ENCODE peak calls at places on chromosomes 1 and 21, in six cellular contexts. One of them, this sample, is unnamed.

GRCh38 chr1:6889875-6890480 is 104.7 kb downstream of the CAMTA1 start:
- DNase-seq in prostate gland: peak; percentile 35
- DNase-seq in psoas muscle: no peak
- DNase-seq in left lung: no peak
- DNase-seq in naive thymus-derived CD4-positive, alpha-beta T cell: peak; percentile 22
- DNase-seq in PC-3: peak; percentile 69
- DNase-seq in this sample: no peak

GRCh38 chr1:47324682-47325081 is 8.9 kb upstream of the CMPK1 start:
- DNase-seq in prostate gland: no peak
- DNase-seq in psoas muscle: no peak
- DNase-seq in left lung: no peak
- DNase-seq in naive thymus-derived CD4-positive, alpha-beta T cell: no peak
- DNase-seq in PC-3: no peak
- DNase-seq in this sample: no peak

GRCh38 chr21:39037807-39038405 is 145.3 kb downstream of the PSMG1 start:
- DNase-seq in prostate gland: no peak
- DNase-seq in psoas muscle: no peak
- DNase-seq in left lung: no peak
- DNase-seq in naive thymus-derived CD4-positive, alpha-beta T cell: no peak
- DNase-seq in PC-3: no peak
- DNase-seq in this sample: no peak

GRCh38 chr1:232574867-232575523 is 54.9 kb downstream of the SIPA1L2 start:
- DNase-seq in prostate gland: no peak
- DNase-seq in psoas muscle: no peak
- DNase-seq in left lung: no peak
- DNase-seq in naive thymus-derived CD4-positive, alpha-beta T cell: no peak
- DNase-seq in PC-3: peak; percentile 39
- DNase-seq in this sample: no peak

GRCh38 chr1:182568647-182569284 is 20.3 kb downstream of the RNASEL start:
- DNase-seq in prostate gland: no peak
- DNase-seq in psoas muscle: no peak
- DNase-seq in left lung: no peak
- DNase-seq in naive thymus-derived CD4-positive, alpha-beta T cell: no peak
- DNase-seq in PC-3: no peak
- DNase-seq in this sample: no peak

GRCh38 chr1:230713138-230713537 is 784 bp downstream of the AGT start:
- DNase-seq in prostate gland: no peak
- DNase-seq in psoas muscle: no peak
- DNase-seq in left lung: no peak
- DNase-seq in naive thymus-derived CD4-positive, alpha-beta T cell: no peak
- DNase-seq in PC-3: no peak
- DNase-seq in this sample: no peak

GRCh38 chr21:44454747-44455523 is at the start of gene LRRC3:
- DNase-seq in prostate gland: peak; percentile 79
- DNase-seq in psoas muscle: peak; percentile 88
- DNase-seq in left lung: peak; percentile 89
- DNase-seq in naive thymus-derived CD4-positive, alpha-beta T cell: peak; percentile 82
- DNase-seq in PC-3: peak; percentile 86
- DNase-seq in this sample: peak; percentile 74

GRCh38 chr1:37930246-37931142 is 16.4 kb downstream of the INPP5B start:
- DNase-seq in prostate gland: peak; percentile 23
- DNase-seq in psoas muscle: no peak
- DNase-seq in left lung: peak; percentile 67
- DNase-seq in naive thymus-derived CD4-positive, alpha-beta T cell: peak; percentile 14
- DNase-seq in PC-3: peak; percentile 22
- DNase-seq in this sample: no peak

GRCh38 chr1:70427976-70428375 is 16.9 kb downstream of the CTH start:
- DNase-seq in prostate gland: no peak
- DNase-seq in psoas muscle: no peak
- DNase-seq in left lung: no peak
- DNase-seq in naive thymus-derived CD4-positive, alpha-beta T cell: no peak
- DNase-seq in PC-3: peak; percentile 11
- DNase-seq in this sample: no peak

GRCh38 chr1:87869563-87869962 is 540.9 kb downstream of the LMO4 start:
- DNase-seq in prostate gland: no peak
- DNase-seq in psoas muscle: no peak
- DNase-seq in left lung: no peak
- DNase-seq in naive thymus-derived CD4-positive, alpha-beta T cell: no peak
- DNase-seq in PC-3: peak; percentile 91
- DNase-seq in this sample: no peak

GRCh38 chr1:200670215-200671118 is 760 bp upstream of the DDX59 start:
- DNase-seq in prostate gland: peak; percentile 53
- DNase-seq in psoas muscle: peak; percentile 66
- DNase-seq in left lung: peak; percentile 60
- DNase-seq in naive thymus-derived CD4-positive, alpha-beta T cell: no peak
- DNase-seq in PC-3: no peak
- DNase-seq in this sample: no peak

GRCh38 chr1:66270122-66270812 is 263.7 kb upstream of the SGIP1 start:
- DNase-seq in prostate gland: no peak
- DNase-seq in psoas muscle: no peak
- DNase-seq in left lung: peak; percentile 45
- DNase-seq in naive thymus-derived CD4-positive, alpha-beta T cell: no peak
- DNase-seq in PC-3: no peak
- DNase-seq in this sample: no peak

GRCh38 chr1:66273674-66274073 is 260.3 kb upstream of the SGIP1 start:
- DNase-seq in prostate gland: no peak
- DNase-seq in psoas muscle: no peak
- DNase-seq in left lung: no peak
- DNase-seq in naive thymus-derived CD4-positive, alpha-beta T cell: no peak
- DNase-seq in PC-3: no peak
- DNase-seq in this sample: no peak

GRCh38 chr1:66271904-66272254 is 262.1 kb upstream of the SGIP1 start:
- DNase-seq in prostate gland: peak; percentile 61
- DNase-seq in psoas muscle: peak; percentile 67
- DNase-seq in left lung: peak; percentile 76
- DNase-seq in naive thymus-derived CD4-positive, alpha-beta T cell: no peak
- DNase-seq in PC-3: peak; percentile 30
- DNase-seq in this sample: no peak

GRCh38 chr1:66269222-66269621 is 264.7 kb upstream of the SGIP1 start:
- DNase-seq in prostate gland: no peak
- DNase-seq in psoas muscle: no peak
- DNase-seq in left lung: no peak
- DNase-seq in naive thymus-derived CD4-positive, alpha-beta T cell: no peak
- DNase-seq in PC-3: no peak
- DNase-seq in this sample: no peak

DNA sequence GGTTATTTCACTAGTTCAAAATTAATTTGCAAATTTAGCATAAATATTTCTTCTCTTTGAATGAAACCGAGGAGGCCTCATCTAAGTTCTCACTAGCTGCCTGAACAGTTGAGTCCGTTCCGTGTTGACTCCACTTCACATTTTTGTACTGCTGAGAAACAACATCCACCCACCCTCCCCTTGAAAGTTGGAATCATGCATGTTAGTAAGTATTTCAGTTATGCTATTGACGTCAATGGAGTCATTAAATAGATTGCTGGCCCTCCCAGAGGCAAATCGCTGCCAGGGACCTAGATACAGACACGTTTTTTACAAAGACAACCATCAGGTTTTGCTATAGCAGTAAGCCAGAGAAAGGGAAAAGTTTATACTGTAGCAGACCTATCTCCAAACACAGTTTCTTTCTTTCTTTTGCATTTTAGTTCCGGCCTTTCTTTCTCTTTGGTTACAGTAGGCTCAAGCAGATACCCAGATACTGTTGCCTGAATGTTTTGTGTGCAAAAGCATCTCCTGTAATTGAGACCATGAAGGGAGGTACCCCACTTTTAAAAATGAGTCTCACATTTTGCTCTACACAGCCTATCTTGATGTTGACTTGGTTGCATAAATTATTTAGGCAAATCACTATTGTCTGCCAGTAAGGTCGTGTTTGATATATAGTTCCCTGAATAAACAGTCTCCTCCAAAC is 262.6 kb upstream of the SGIP1 start:
- DNase-seq in prostate gland: peak; percentile 92
- DNase-seq in psoas muscle: peak; percentile 87
- DNase-seq in left lung: peak; percentile 75
- DNase-seq in naive thymus-derived CD4-positive, alpha-beta T cell: peak; percentile 64
- DNase-seq in PC-3: peak; percentile 94
- DNase-seq in this sample: no peak
- H3K27ac ChIP-seq in prostate gland: peak overlapping the region; percentile 81
- H3K27ac ChIP-seq in psoas muscle: peak overlapping the region; percentile 88
- H3K27ac ChIP-seq in left lung: peak overlapping the region; percentile 77
- H3K27ac ChIP-seq in naive thymus-derived CD4-positive, alpha-beta T cell: peak overlapping the region; percentile 59
- H3K27ac ChIP-seq in PC-3: peak overlapping the region; percentile 99
- H3K27ac ChIP-seq in this sample: no peak overlapping the region

GRCh38 chr21:26587621-26588260 is 14.7 kb upstream of the CYYR1 start:
- DNase-seq in prostate gland: no peak
- DNase-seq in psoas muscle: no peak
- DNase-seq in left lung: no peak
- DNase-seq in naive thymus-derived CD4-positive, alpha-beta T cell: no peak
- DNase-seq in PC-3: peak; percentile 91
- DNase-seq in this sample: no peak
- H3K4me3 ChIP-seq in prostate gland: no peak overlapping the region
- H3K4me3 ChIP-seq in psoas muscle: no peak overlapping the region
- H3K4me3 ChIP-seq in left lung: no peak overlapping the region
- H3K4me3 ChIP-seq in naive thymus-derived CD4-positive, alpha-beta T cell: no peak overlapping the region
- H3K4me3 ChIP-seq in PC-3: peak overlapping the region; percentile 41
- H3K4me3 ChIP-seq in this sample: no peak overlapping the region

GRCh38 chr1:94255476-94255875 is 18.1 kb upstream of the ARHGAP29 start:
- DNase-seq in prostate gland: no peak
- DNase-seq in psoas muscle: no peak
- DNase-seq in left lung: no peak
- DNase-seq in naive thymus-derived CD4-positive, alpha-beta T cell: no peak
- DNase-seq in PC-3: peak; percentile 95
- DNase-seq in this sample: no peak

GRCh38 chr1:94259635-94260289 is 22.4 kb upstream of the ARHGAP29 start:
- DNase-seq in prostate gland: no peak
- DNase-seq in psoas muscle: no peak
- DNase-seq in left lung: no peak
- DNase-seq in naive thymus-derived CD4-positive, alpha-beta T cell: no peak
- DNase-seq in PC-3: peak; percentile 61
- DNase-seq in this sample: no peak

GRCh38 chr1:94254073-94254810 is 16.9 kb upstream of the ARHGAP29 start:
- DNase-seq in prostate gland: no peak
- DNase-seq in psoas muscle: no peak
- DNase-seq in left lung: no peak
- DNase-seq in naive thymus-derived CD4-positive, alpha-beta T cell: no peak
- DNase-seq in PC-3: peak; percentile 93
- DNase-seq in this sample: no peak

GRCh38 chr1:94258873-94259331 is 21.5 kb upstream of the ARHGAP29 start:
- DNase-seq in prostate gland: peak; percentile 68
- DNase-seq in psoas muscle: peak; percentile 65
- DNase-seq in left lung: no peak
- DNase-seq in naive thymus-derived CD4-positive, alpha-beta T cell: no peak
- DNase-seq in PC-3: peak; percentile 99
- DNase-seq in this sample: no peak

GRCh38 chr1:94257451-94257850 is 20.1 kb upstream of the ARHGAP29 start:
- DNase-seq in prostate gland: no peak
- DNase-seq in psoas muscle: no peak
- DNase-seq in left lung: no peak
- DNase-seq in naive thymus-derived CD4-positive, alpha-beta T cell: no peak
- DNase-seq in PC-3: no peak
- DNase-seq in this sample: no peak
- H3K27ac ChIP-seq in prostate gland: no peak overlapping the region
- H3K27ac ChIP-seq in psoas muscle: no peak overlapping the region
- H3K27ac ChIP-seq in left lung: no peak overlapping the region
- H3K27ac ChIP-seq in naive thymus-derived CD4-positive, alpha-beta T cell: no peak overlapping the region
- H3K27ac ChIP-seq in PC-3: peak overlapping the region; percentile 98
- H3K27ac ChIP-seq in this sample: no peak overlapping the region

GRCh38 chr1:181483084-181483559 is at the start of gene CACNA1E:
- DNase-seq in prostate gland: no peak
- DNase-seq in psoas muscle: no peak
- DNase-seq in left lung: no peak
- DNase-seq in naive thymus-derived CD4-positive, alpha-beta T cell: no peak
- DNase-seq in PC-3: no peak
- DNase-seq in this sample: no peak

GRCh38 chr1:181486098-181486420 is 2.7 kb downstream of the CACNA1E start:
- DNase-seq in prostate gland: no peak
- DNase-seq in psoas muscle: peak; percentile 75
- DNase-seq in left lung: no peak
- DNase-seq in naive thymus-derived CD4-positive, alpha-beta T cell: no peak
- DNase-seq in PC-3: no peak
- DNase-seq in this sample: no peak

GRCh38 chr1:181482521-181483083 is 715 bp upstream of the CACNA1E start:
- DNase-seq in prostate gland: peak; percentile 15
- DNase-seq in psoas muscle: no peak
- DNase-seq in left lung: peak; percentile 47
- DNase-seq in naive thymus-derived CD4-positive, alpha-beta T cell: no peak
- DNase-seq in PC-3: no peak
- DNase-seq in this sample: no peak

GRCh38 chr1:181483561-181484291 is 409 bp downstream of the CACNA1E start:
- DNase-seq in prostate gland: no peak
- DNase-seq in psoas muscle: no peak
- DNase-seq in left lung: no peak
- DNase-seq in naive thymus-derived CD4-positive, alpha-beta T cell: no peak
- DNase-seq in PC-3: no peak
- DNase-seq in this sample: no peak

DNA sequence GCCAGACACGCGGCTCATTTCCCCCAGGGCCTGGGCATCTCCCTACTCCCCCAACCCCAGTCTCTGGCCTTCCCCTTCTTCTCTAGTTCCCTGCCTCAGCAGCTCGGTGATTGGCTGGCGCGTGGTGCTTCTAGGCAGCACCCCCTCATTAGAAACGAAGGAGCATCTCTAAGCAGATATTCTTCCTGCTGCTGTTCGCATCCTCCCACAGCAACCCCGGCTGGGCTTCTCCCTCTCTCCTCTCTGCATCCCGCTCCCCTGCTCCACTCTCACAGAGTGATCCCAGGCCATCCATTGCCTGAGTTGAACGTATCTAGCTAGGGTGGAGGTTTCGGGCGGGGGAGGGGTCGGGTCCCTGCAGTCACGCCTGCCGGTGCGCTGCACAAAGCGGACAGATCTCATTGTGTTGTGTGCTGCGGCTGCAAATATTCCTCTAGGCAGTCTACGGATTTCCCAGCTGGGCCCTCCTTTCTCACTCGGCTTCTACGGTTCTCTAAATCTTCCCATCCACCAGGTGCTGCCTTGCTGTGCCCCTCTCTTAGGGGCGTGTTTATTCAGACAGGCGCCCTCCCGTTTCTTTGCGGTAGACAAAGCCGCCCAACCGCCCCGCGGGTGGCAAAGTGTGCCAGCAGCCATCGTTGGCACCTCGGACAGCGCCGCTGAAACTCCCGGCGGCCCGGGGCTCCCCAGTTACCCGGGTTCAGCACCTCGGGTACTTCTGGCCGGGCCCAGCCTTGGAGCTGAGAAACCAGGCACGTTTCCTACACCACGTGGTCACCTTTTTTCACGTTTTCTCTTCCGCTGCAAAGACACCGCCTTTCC is 2.2 kb downstream of the CACNA1E start:
- DNase-seq in prostate gland: no peak
- DNase-seq in psoas muscle: no peak
- DNase-seq in left lung: no peak
- DNase-seq in naive thymus-derived CD4-positive, alpha-beta T cell: no peak
- DNase-seq in PC-3: no peak
- DNase-seq in this sample: no peak
- H3K4me3 ChIP-seq in prostate gland: no peak overlapping the region
- H3K4me3 ChIP-seq in psoas muscle: no peak overlapping the region
- H3K4me3 ChIP-seq in left lung: no peak overlapping the region
- H3K4me3 ChIP-seq in naive thymus-derived CD4-positive, alpha-beta T cell: no peak overlapping the region
- H3K4me3 ChIP-seq in PC-3: no peak overlapping the region
- H3K4me3 ChIP-seq in this sample: no peak overlapping the region

DNA sequence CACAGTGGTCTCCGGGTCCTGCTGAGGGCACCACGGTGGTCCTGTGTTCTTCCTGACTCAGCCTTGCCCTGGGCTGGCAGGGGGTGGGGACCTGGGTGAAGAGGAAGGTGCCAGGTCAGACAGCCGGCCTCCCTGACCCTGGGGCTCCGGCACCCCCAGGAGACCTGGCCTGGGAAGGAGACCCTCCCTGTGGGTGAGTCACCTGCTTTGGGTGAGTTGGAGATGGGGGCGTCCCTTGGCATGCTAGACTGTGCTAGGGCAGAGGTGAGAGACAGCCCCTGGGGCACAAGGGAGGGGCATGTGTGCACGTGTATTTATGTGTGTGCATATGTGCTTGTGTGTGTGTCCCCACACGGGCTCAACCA is 23.4 kb downstream of the SPSB1 start:
- DNase-seq in prostate gland: no peak
- DNase-seq in psoas muscle: no peak
- DNase-seq in left lung: no peak
- DNase-seq in naive thymus-derived CD4-positive, alpha-beta T cell: no peak
- DNase-seq in PC-3: no peak
- DNase-seq in this sample: no peak
- H3K27ac ChIP-seq in prostate gland: no peak overlapping the region
- H3K27ac ChIP-seq in psoas muscle: no peak overlapping the region
- H3K27ac ChIP-seq in left lung: no peak overlapping the region
- H3K27ac ChIP-seq in naive thymus-derived CD4-positive, alpha-beta T cell: no peak overlapping the region
- H3K27ac ChIP-seq in PC-3: no peak overlapping the region
- H3K27ac ChIP-seq in this sample: no peak overlapping the region